ENCODE peak calls at places on chromosomes 13 and 19, in nine cellular contexts. W is caudate nucleus; P is T-helper 17 cell; I is GM03348; D is non-pigmented ciliary epithelial cell; E is WTC11; T is stimulated activated CD4-positive, alpha-beta T cell treated with anti-CD3 and anti-CD28 coated beads, Interleukin-2, amount 100 ng/mL, for 24 hours; Q is progenitor cell of endocrine pancreas; M is IMR-90. R is an unnamed sample.

GRCh38 chr19:956747-957451 is 27.2 kb upstream of the WDR18 start:
- DNase-seq in W (no peak), P (no peak), I (peak; percentile 86), D (no peak), E (peak; percentile 45), T (no peak), Q (no peak), M (peak; percentile 36), R (no peak)

GRCh38 chr19:8666814-8667405 is 31.7 kb downstream of the ACTL9 start:
- DNase-seq in W (no peak), P (no peak), I (no peak), D (no peak), E (no peak), T (no peak), Q (no peak), M (no peak), R (no peak)

GRCh38 chr13:75637101-75637774 is 1.1 kb downstream of the LMO7 start:
- DNase-seq in W (no peak), P (no peak), I (peak; percentile 35), D (no peak), E (peak; percentile 34), T (no peak), Q (no peak), M (no peak), R (peak; percentile 16)

GRCh38 chr19:44512326-44513298 is 12.3 kb upstream of the ZNF180 start:
- DNase-seq in W (no peak), P (no peak), I (peak; percentile 62), D (peak; percentile 23), E (peak; percentile 82), T (peak; percentile 59), Q (peak; percentile 55), M (peak; percentile 58), R (peak; percentile 28)

GRCh38 chr19:14835011-14835410 is at the start of the genes OR7A5 and OR7C1:
- DNase-seq in W (no peak), P (no peak), I (no peak), D (no peak), E (no peak), T (no peak), Q (no peak), M (no peak), R (no peak)

GRCh38 chr19:35330475-35330874 is 1.5 kb downstream of the CD22 start:
- DNase-seq in W (no peak), P (no peak), I (no peak), D (no peak), E (no peak), T (no peak), Q (no peak), M (no peak), R (no peak)

GRCh38 chr13:73065665-73066350 is 7.0 kb downstream of the KLF5 start:
- DNase-seq in W (no peak), P (no peak), I (no peak), D (no peak), E (no peak), T (no peak), Q (no peak), M (no peak), R (no peak)

GRCh38 chr19:4737955-4738580 is 14.4 kb upstream of the DPP9 start:
- DNase-seq in W (no peak), P (no peak), I (no peak), D (no peak), E (no peak), T (no peak), Q (no peak), M (no peak), R (no peak)

GRCh38 chr13:48403151-48403631 is 9.7 kb downstream of the LPAR6 start:
- DNase-seq in W (no peak), P (no peak), I (peak; percentile 14), D (no peak), E (no peak), T (peak; percentile 32), Q (no peak), M (peak; percentile 18), R (no peak)

GRCh38 chr13:43087960-43088580 is 64.7 kb downstream of the DNAJC15 start:
- DNase-seq in W (no peak), P (no peak), I (peak; percentile 15), D (no peak), E (no peak), T (no peak), Q (no peak), M (peak; percentile 36), R (no peak)

GRCh38 chr13:100392709-100393630 is 195.6 kb downstream of the GGACT start:
- DNase-seq in W (no peak), P (no peak), I (peak; percentile 92), D (peak; percentile 99), E (no peak), T (peak; percentile 61), Q (no peak), M (peak; percentile 100), R (peak; percentile 94)

GRCh38 chr13:22103046-22103445 is 432.2 kb downstream of the FGF9 start:
- DNase-seq in W (no peak), P (no peak), I (no peak), D (no peak), E (peak; percentile 16), T (no peak), Q (no peak), M (no peak), R (no peak)

GRCh38 chr13:80630685-80631121 is 289.8 kb upstream of the SPRY2 start:
- DNase-seq in W (no peak), P (no peak), I (no peak), D (peak; percentile 6), E (no peak), T (no peak), Q (no peak), M (no peak), R (no peak)

GRCh38 chr19:41861098-41861768 is 1.2 kb downstream of the RPS19 start:
- DNase-seq in W (no peak), P (no peak), I (no peak), D (no peak), E (no peak), T (no peak), Q (no peak), M (no peak), R (no peak)

GRCh38 chr19:16773939-16774338 is 54.3 kb downstream of the NWD1 start:
- DNase-seq in W (no peak), P (no peak), I (no peak), D (no peak), E (no peak), T (no peak), Q (no peak), M (no peak), R (no peak)

GRCh38 chr13:98324105-98324504 is 147.0 kb upstream of the RNF113B start:
- DNase-seq in W (no peak), P (no peak), I (peak; percentile 42), D (no peak), E (no peak), T (no peak), Q (no peak), M (no peak), R (no peak)

GRCh38 chr13:44197791-44198770 is 175.5 kb upstream of the SERP2 start:
- DNase-seq in W (no peak), P (no peak), I (no peak), D (no peak), E (no peak), T (peak; percentile 33), Q (no peak), M (peak; percentile 17), R (no peak)

GRCh38 chr19:6464070-6464873 is at the start of gene CRB3:
- DNase-seq in W (no peak), P (no peak), I (no peak), D (no peak), E (peak; percentile 99), T (peak; percentile 27), Q (peak; percentile 97), M (no peak), R (no peak)

GRCh38 chr19:37983916-37984315 is 76.9 kb downstream of the SIPA1L3 start:
- DNase-seq in W (peak; percentile 19), P (no peak), I (no peak), D (no peak), E (no peak), T (no peak), Q (no peak), M (no peak), R (no peak)

GRCh38 chr13:77810430-77810829 is 108.2 kb downstream of the EDNRB start:
- DNase-seq in W (no peak), P (no peak), I (peak; percentile 16), D (no peak), E (no peak), T (no peak), Q (no peak), M (peak; percentile 34), R (no peak)

GRCh38 chr13:75813323-75813722 is 177.2 kb downstream of the LMO7 start:
- DNase-seq in W (no peak), P (no peak), I (no peak), D (no peak), E (no peak), T (no peak), Q (no peak), M (no peak), R (no peak)